ENCODE peak calls at places on chromosome X, in five cellular contexts. R, H, O, W and G are unnamed samples.

GRCh38 chrX:150363561-150364346 is 637 bp downstream of the MAMLD1 start:
- DNase-seq in R (peak), H (peak), O (no peak), W (peak), G (peak)

GRCh38 chrX:31356501-31357263 is 284.8 kb upstream of the FTHL17 start:
- DNase-seq in R (no peak), H (no peak), O (no peak), W (no peak), G (no peak)

GRCh38 chrX:148672526-148672925 is 172.1 kb downstream of the AFF2 start:
- DNase-seq in R (no peak), H (no peak), O (no peak), W (no peak), G (no peak)

GRCh38 chrX:151153086-151153485 is 23.3 kb upstream of the GPR50 start:
- DNase-seq in R (peak), H (no peak), O (no peak), W (no peak), G (peak)

GRCh38 chrX:41857670-41858069 is 65.7 kb downstream of the CASK start:
- DNase-seq in R (no peak), H (no peak), O (no peak), W (no peak), G (no peak)

GRCh38 chrX:131985526-131986049 is 37.5 kb upstream of the STK26 start:
- DNase-seq in R (no peak), H (no peak), O (no peak), W (no peak), G (no peak)

GRCh38 chrX:45524296-45524695 is 323.6 kb upstream of the DIPK2B start:
- DNase-seq in R (peak), H (no peak), O (no peak), W (no peak), G (peak)

GRCh38 chrX:121755541-121755940 is 708.1 kb downstream of the GLUD2 start:
- DNase-seq in R (no peak), H (no peak), O (peak), W (no peak), G (peak)

GRCh38 chrX:46130246-46130645 is 415.0 kb downstream of the ZNF674 start:
- DNase-seq in R (no peak), H (no peak), O (no peak), W (no peak), G (no peak)

GRCh38 chrX:152642931-152643525 is 5.3 kb downstream of the GABRQ start:
- DNase-seq in R (no peak), H (no peak), O (no peak), W (no peak), G (no peak)

GRCh38 chrX:111869639-111870034 is 6.3 kb upstream of the TRPC5OS start:
- DNase-seq in R (peak), H (no peak), O (no peak), W (no peak), G (peak)

GRCh38 chrX:20265726-20266681 is 705 bp downstream of the RPS6KA3 start:
- DNase-seq in R (no peak), H (peak), O (no peak), W (peak), G (peak)

GRCh38 chrX:119984652-119985051 is 41.1 kb upstream of the NKAP start:
- DNase-seq in R (no peak), H (no peak), O (no peak), W (no peak), G (no peak)

GRCh38 chrX:5965406-5965805 is 263.3 kb downstream of the NLGN4X start:
- DNase-seq in R (no peak), H (no peak), O (no peak), W (no peak), G (no peak)

GRCh38 chrX:153573999-153574398 is 24.9 kb downstream of the CCNQ start:
- DNase-seq in R (no peak), H (no peak), O (no peak), W (no peak), G (no peak)

GRCh38 chrX:57286507-57287251 is at the start of gene FAAH2:
- DNase-seq in R (no peak), H (peak), O (no peak), W (peak), G (no peak)

GRCh38 chrX:153818571-153819397 is 11.6 kb downstream of the PDZD4 start:
- DNase-seq in R (no peak), H (peak), O (no peak), W (peak), G (no peak)

GRCh38 chrX:107467271-107467670 is 17.8 kb downstream of the FRMPD3 start:
- DNase-seq in R (no peak), H (no peak), O (no peak), W (no peak), G (no peak)

GRCh38 chrX:53080628-53081580 is 1.3 kb upstream of the TSPYL2 start:
- DNase-seq in R (no peak), H (no peak), O (no peak), W (no peak), G (peak)

GRCh38 chrX:134002921-134003615 is 17.7 kb upstream of the GPC3 start:
- DNase-seq in R (no peak), H (no peak), O (no peak), W (no peak), G (no peak)

GRCh38 chrX:103585421-103586313 is at the start of gene TCEAL4:
- DNase-seq in R (no peak), H (peak), O (no peak), W (peak), G (peak)

GRCh38 chrX:101491943-101492342 is 6.7 kb downstream of the ARMCX4 start:
- DNase-seq in R (no peak), H (no peak), O (no peak), W (no peak), G (no peak)

GRCh38 chrX:100587846-100588245 is 3.1 kb downstream of the TNMD start:
- DNase-seq in R (no peak), H (no peak), O (no peak), W (no peak), G (no peak)

GRCh38 chrX:43121637-43122036 is 343.7 kb upstream of the PPP1R2C start:
- DNase-seq in R (no peak), H (no peak), O (no peak), W (no peak), G (peak)

DNA sequence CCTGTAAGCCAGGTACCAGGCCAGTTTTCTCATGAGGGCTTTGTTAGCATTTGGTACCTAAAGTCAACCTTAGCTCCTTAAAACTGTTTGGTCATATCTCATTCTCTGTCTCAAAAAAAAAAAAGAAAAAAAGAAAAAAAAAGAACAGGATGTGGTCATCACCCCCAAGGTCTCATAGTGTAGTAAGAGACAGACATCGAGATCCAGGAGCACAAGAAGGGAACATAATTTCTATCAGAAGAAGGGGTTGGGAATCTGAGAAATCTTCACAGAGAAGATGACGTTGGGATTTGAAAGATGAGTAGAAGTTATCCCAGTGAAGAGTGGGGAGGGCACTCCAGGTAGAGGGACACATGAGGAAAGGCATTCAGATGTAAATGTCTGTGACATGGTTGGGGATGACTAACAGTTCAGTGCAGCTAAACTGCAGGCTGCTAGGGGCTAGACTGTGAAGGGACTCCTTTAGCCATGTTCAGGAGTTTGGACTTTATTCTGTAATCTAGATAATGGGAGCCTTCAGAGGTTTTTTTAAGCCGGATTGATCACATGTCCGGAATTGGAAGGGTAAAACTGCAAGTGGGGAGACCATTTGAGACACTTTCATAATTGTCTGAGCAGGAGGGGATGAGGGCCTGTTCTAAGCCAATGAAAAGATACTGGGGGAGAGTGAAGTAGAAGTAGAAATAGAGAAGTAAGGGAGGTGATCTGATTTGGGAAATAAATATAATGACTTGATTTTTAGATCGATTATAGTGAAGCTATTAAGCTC is 26.9 kb upstream of the GJB1 start:
- DNase-seq in R (no peak), H (no peak), O (no peak), W (no peak), G (no peak)
- H3K4me3 ChIP-seq in R (no peak), H (no peak), O (peak), W (no peak), G (no peak)

GRCh38 chrX:346034-346813 is 27.6 kb upstream of the GTPBP6 start:
- DNase-seq in R (no peak), H (peak), O (no peak), W (peak), G (no peak)
- TF ChIP-seq CTCF in R (no peak), H (no peak), O (no peak), W (no peak), G (no peak)

GRCh38 chrX:108735680-108736508 is 469 bp downstream of the IRS4 start:
- DNase-seq in R (peak), H (no peak), O (no peak), W (no peak), G (peak)
- H3K4me3 ChIP-seq in R (peak), H (peak), O (no peak), W (no peak), G (peak)

DNA sequence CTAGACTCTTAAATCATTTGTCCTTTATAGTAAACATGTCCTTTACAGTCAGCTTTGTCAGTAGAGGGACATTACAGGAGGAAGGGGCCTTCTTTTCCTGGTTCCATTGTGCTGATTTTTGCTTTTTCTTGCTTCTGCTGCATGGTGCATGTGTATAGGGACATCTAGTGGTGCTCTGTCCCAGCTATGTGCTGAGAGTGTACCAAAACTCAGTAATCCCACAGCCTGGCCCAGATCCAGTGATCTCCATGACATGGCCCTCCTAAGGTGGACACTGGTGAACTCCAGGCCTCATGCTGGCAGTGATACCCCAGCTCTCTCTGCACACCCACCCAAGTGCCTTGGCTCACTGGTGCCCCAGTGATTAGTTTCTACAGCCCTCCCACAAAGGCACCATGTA is 45.2 kb downstream of the MAGEB17 start:
- DNase-seq in R (no peak), H (no peak), O (no peak), W (no peak), G (peak)
- TF ChIP-seq CTCF in R (peak), H (no peak), O (no peak), W (no peak), G (peak)

DNA sequence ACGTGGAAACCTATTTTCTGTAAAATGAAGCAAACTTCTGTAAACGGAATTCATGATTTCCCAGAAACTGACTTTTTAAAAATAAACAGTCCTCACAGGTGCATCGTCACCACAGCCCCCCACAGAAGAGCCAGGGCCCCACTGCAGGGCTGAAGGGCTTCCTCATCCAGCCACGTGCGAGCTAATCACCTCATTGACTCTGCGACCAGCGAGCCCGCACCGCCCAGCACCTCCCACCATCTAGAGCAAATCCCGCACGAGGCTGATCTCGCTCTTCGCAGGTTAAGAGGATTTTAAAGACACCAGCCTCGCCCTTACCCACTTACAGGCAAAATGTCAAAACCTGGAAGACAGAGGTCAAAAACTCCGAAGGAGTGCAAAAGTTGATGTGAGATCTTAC is 14.8 kb downstream of the PPP2R3B start:
- DNase-seq in R (no peak), H (peak), O (no peak), W (no peak), G (no peak)
- H3K4me3 ChIP-seq in R (no peak), H (peak), O (no peak), W (no peak), G (no peak)

GRCh38 chrX:129347291-129347690 is 176.0 kb downstream of the SMARCA1 start:
- DNase-seq in R (no peak), H (no peak), O (no peak), W (no peak), G (no peak)
- TF ChIP-seq CTCF in R (peak), H (no peak), O (peak), W (no peak), G (no peak)

GRCh38 chrX:25020391-25021131 is 4.8 kb upstream of the ARX start:
- DNase-seq in R (no peak), H (peak), O (no peak), W (peak), G (no peak)
- H3K4me3 ChIP-seq in R (no peak), H (peak), O (no peak), W (no peak), G (no peak)

DNA sequence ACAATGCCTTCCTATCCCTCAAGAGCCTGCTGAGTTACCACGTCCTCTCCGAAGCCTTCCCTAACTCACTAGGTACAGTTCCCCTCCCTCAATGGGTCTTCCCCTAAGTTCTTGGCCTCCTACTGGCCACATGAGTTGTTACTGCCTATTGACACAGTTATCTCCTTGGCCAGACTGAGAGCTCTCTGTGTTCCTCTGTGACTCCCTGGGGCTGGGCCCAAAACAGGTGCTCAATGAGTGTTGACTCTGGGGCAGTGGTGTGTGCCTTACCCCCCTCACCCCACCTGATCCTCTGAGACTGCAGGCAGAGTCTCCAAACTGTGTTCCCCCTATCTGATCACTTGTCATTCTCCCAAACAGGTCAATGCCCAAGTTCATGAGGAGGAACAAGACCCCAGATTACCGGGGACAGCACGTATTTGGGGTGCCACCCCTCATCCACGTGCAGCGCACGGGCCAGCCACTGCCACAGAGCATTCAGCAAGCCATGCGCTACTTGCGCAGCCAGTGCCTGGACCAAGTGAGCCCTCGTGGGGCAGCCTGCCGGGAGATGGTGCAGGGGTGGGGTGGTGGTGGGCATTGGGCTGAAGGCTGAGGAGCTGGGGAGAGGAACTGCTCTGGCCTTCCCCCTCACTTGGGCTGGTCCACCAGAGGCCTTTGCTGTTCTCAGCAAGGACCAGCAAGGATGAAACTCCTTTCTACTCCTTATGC is 72.6 kb downstream of the STARD8 start:
- DNase-seq in R (no peak), H (peak), O (no peak), W (no peak), G (no peak)
- TF ChIP-seq CTCF in R (peak), H (no peak), O (no peak), W (no peak), G (peak)